ENCODE peak calls at places on chromosomes 5 and 9, in six cellular contexts. One of them, this sample, is unnamed.

GRCh38 chr9:134204991-134205578 is 40.7 kb upstream of the RNU6ATAC start:
- DNase-seq in RWPE1: no peak
- DNase-seq in colonic mucosa: no peak
- DNase-seq in lower leg skin: no peak
- DNase-seq in H9: no peak
- DNase-seq in left ventricle myocardium inferior: no peak
- DNase-seq in this sample: no peak

GRCh38 chr5:1033606-1034420 is 25.2 kb downstream of the NKD2 start:
- DNase-seq in RWPE1: no peak
- DNase-seq in H9: no peak
- DNase-seq in colonic mucosa: no peak
- DNase-seq in lower leg skin: no peak
- DNase-seq in left ventricle myocardium inferior: peak
- DNase-seq in this sample: no peak

GRCh38 chr5:36273809-36274526 is 27.7 kb downstream of the RANBP3L start:
- DNase-seq in lower leg skin: no peak
- DNase-seq in RWPE1: no peak
- DNase-seq in H9: no peak
- DNase-seq in left ventricle myocardium inferior: no peak
- DNase-seq in colonic mucosa: no peak
- DNase-seq in this sample: no peak

GRCh38 chr9:27524236-27524635 is at the start of gene IFNK:
- DNase-seq in RWPE1: no peak
- DNase-seq in lower leg skin: no peak
- DNase-seq in left ventricle myocardium inferior: no peak
- DNase-seq in colonic mucosa: no peak
- DNase-seq in H9: no peak
- DNase-seq in this sample: no peak

GRCh38 chr9:35280394-35280793 is 118.6 kb downstream of the UNC13B start:
- DNase-seq in H9: no peak
- DNase-seq in RWPE1: no peak
- DNase-seq in lower leg skin: no peak
- DNase-seq in colonic mucosa: no peak
- DNase-seq in left ventricle myocardium inferior: no peak
- DNase-seq in this sample: no peak

GRCh38 chr9:134570151-134570621 is 71.4 kb upstream of the COL5A1 start:
- DNase-seq in RWPE1: no peak
- DNase-seq in lower leg skin: no peak
- DNase-seq in colonic mucosa: no peak
- DNase-seq in H9: no peak
- DNase-seq in left ventricle myocardium inferior: peak
- DNase-seq in this sample: peak

GRCh38 chr5:39189297-39189955 is 29.9 kb downstream of the FYB1 start:
- DNase-seq in H9: no peak
- DNase-seq in colonic mucosa: no peak
- DNase-seq in lower leg skin: no peak
- DNase-seq in RWPE1: no peak
- DNase-seq in left ventricle myocardium inferior: no peak
- DNase-seq in this sample: no peak

GRCh38 chr9:91712811-91713210 is 237.2 kb downstream of the ROR2 start:
- DNase-seq in RWPE1: no peak
- DNase-seq in left ventricle myocardium inferior: no peak
- DNase-seq in colonic mucosa: no peak
- DNase-seq in H9: no peak
- DNase-seq in lower leg skin: no peak
- DNase-seq in this sample: no peak

GRCh38 chr9:93087971-93088655 is 7.9 kb upstream of the CARD19 start:
- DNase-seq in lower leg skin: no peak
- DNase-seq in colonic mucosa: peak
- DNase-seq in left ventricle myocardium inferior: no peak
- DNase-seq in H9: no peak
- DNase-seq in RWPE1: no peak
- DNase-seq in this sample: no peak

GRCh38 chr9:123445981-123446610 is 90.1 kb downstream of the CRB2 start:
- DNase-seq in colonic mucosa: no peak
- DNase-seq in left ventricle myocardium inferior: no peak
- DNase-seq in lower leg skin: no peak
- DNase-seq in H9: peak
- DNase-seq in RWPE1: peak
- DNase-seq in this sample: no peak

GRCh38 chr5:177122566-177122965 is 11.0 kb upstream of the NSD1 start:
- DNase-seq in RWPE1: no peak
- DNase-seq in left ventricle myocardium inferior: no peak
- DNase-seq in lower leg skin: no peak
- DNase-seq in H9: no peak
- DNase-seq in colonic mucosa: no peak
- DNase-seq in this sample: no peak

GRCh38 chr5:7394889-7395431 is 978 bp upstream of the ADCY2 start:
- DNase-seq in lower leg skin: no peak
- DNase-seq in H9: peak
- DNase-seq in colonic mucosa: no peak
- DNase-seq in RWPE1: no peak
- DNase-seq in left ventricle myocardium inferior: no peak
- DNase-seq in this sample: peak

GRCh38 chr9:130447193-130447816 is 2.5 kb downstream of the ASS1 start:
- DNase-seq in H9: no peak
- DNase-seq in colonic mucosa: no peak
- DNase-seq in lower leg skin: no peak
- DNase-seq in left ventricle myocardium inferior: no peak
- DNase-seq in RWPE1: no peak
- DNase-seq in this sample: no peak

GRCh38 chr9:132239518-132239917 is 77.7 kb downstream of the NTNG2 start:
- DNase-seq in lower leg skin: no peak
- DNase-seq in colonic mucosa: no peak
- DNase-seq in H9: no peak
- DNase-seq in RWPE1: no peak
- DNase-seq in left ventricle myocardium inferior: no peak
- DNase-seq in this sample: no peak

GRCh38 chr9:130175355-130175754 is 3.2 kb downstream of the NCS1 start:
- DNase-seq in H9: no peak
- DNase-seq in colonic mucosa: no peak
- DNase-seq in RWPE1: no peak
- DNase-seq in lower leg skin: no peak
- DNase-seq in left ventricle myocardium inferior: no peak
- DNase-seq in this sample: no peak

GRCh38 chr9:78400496-78400895 is 103.6 kb downstream of the PSAT1 start:
- DNase-seq in H9: no peak
- DNase-seq in lower leg skin: no peak
- DNase-seq in RWPE1: no peak
- DNase-seq in colonic mucosa: no peak
- DNase-seq in left ventricle myocardium inferior: no peak
- DNase-seq in this sample: no peak

GRCh38 chr5:66989286-66989685 is 207.3 kb downstream of the CD180 start:
- DNase-seq in left ventricle myocardium inferior: no peak
- DNase-seq in H9: no peak
- DNase-seq in colonic mucosa: no peak
- DNase-seq in lower leg skin: no peak
- DNase-seq in RWPE1: no peak
- DNase-seq in this sample: no peak

GRCh38 chr5:152634596-152634995 is 229.5 kb upstream of the NMUR2 start:
- DNase-seq in left ventricle myocardium inferior: no peak
- DNase-seq in RWPE1: no peak
- DNase-seq in H9: no peak
- DNase-seq in colonic mucosa: no peak
- DNase-seq in lower leg skin: no peak
- DNase-seq in this sample: peak

GRCh38 chr5:76870046-76870445 is 20.2 kb downstream of the S100Z start:
- DNase-seq in left ventricle myocardium inferior: no peak
- DNase-seq in RWPE1: no peak
- DNase-seq in lower leg skin: no peak
- DNase-seq in H9: no peak
- DNase-seq in colonic mucosa: no peak
- DNase-seq in this sample: no peak

GRCh38 chr5:37496902-37497445 is 117.9 kb downstream of the WDR70 start:
- DNase-seq in left ventricle myocardium inferior: no peak
- DNase-seq in lower leg skin: no peak
- DNase-seq in colonic mucosa: no peak
- DNase-seq in H9: no peak
- DNase-seq in RWPE1: no peak
- DNase-seq in this sample: no peak

GRCh38 chr5:168430303-168430702 is 56.0 kb upstream of the RARS1 start:
- DNase-seq in colonic mucosa: peak
- DNase-seq in RWPE1: no peak
- DNase-seq in lower leg skin: no peak
- DNase-seq in H9: no peak
- DNase-seq in left ventricle myocardium inferior: no peak
- DNase-seq in this sample: no peak

GRCh38 chr5:1415626-1416360 is 29.4 kb downstream of the SLC6A3 start:
- DNase-seq in colonic mucosa: no peak
- DNase-seq in H9: no peak
- DNase-seq in lower leg skin: no peak
- DNase-seq in left ventricle myocardium inferior: peak
- DNase-seq in RWPE1: no peak
- DNase-seq in this sample: no peak

GRCh38 chr5:127961006-127961763 is 122.4 kb upstream of the SLC12A2 start:
- DNase-seq in lower leg skin: no peak
- DNase-seq in colonic mucosa: no peak
- DNase-seq in left ventricle myocardium inferior: no peak
- DNase-seq in H9: no peak
- DNase-seq in RWPE1: no peak
- DNase-seq in this sample: no peak

GRCh38 chr5:84379749-84380148 is 4.9 kb downstream of the EDIL3 start:
- DNase-seq in left ventricle myocardium inferior: no peak
- DNase-seq in lower leg skin: no peak
- DNase-seq in RWPE1: no peak
- DNase-seq in H9: no peak
- DNase-seq in colonic mucosa: no peak
- DNase-seq in this sample: no peak

DNA sequence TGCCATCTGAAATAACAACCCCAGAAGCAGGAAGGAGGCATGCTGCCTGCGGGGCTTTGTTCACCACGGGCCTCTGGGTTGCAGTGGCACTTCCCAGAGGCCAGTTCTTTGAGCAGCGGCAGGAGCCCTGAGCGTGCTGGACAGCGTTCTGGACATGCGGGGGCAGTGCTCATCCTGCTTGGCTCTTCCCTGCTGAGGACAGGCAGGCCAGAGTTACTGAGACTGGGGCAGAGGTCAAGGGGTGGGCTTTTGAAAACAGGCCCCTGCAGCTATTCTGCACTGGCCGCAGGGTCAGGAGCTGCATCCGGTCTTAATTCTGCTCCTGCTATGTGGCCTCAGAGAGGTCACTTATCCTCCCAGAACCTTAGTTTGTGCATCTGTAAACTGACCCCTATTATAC is 258.6 kb downstream of the FSTL4 start:
- DNase-seq in lower leg skin: no peak
- DNase-seq in left ventricle myocardium inferior: no peak
- DNase-seq in H9: no peak
- DNase-seq in RWPE1: no peak
- DNase-seq in colonic mucosa: no peak
- DNase-seq in this sample: no peak
- TF ChIP-seq CTCF in lower leg skin: no peak
- TF ChIP-seq CTCF in left ventricle myocardium inferior: no peak
- TF ChIP-seq CTCF in H9: no peak
- TF ChIP-seq CTCF in RWPE1: no peak
- TF ChIP-seq CTCF in colonic mucosa: no peak
- TF ChIP-seq CTCF in this sample: no peak

DNA sequence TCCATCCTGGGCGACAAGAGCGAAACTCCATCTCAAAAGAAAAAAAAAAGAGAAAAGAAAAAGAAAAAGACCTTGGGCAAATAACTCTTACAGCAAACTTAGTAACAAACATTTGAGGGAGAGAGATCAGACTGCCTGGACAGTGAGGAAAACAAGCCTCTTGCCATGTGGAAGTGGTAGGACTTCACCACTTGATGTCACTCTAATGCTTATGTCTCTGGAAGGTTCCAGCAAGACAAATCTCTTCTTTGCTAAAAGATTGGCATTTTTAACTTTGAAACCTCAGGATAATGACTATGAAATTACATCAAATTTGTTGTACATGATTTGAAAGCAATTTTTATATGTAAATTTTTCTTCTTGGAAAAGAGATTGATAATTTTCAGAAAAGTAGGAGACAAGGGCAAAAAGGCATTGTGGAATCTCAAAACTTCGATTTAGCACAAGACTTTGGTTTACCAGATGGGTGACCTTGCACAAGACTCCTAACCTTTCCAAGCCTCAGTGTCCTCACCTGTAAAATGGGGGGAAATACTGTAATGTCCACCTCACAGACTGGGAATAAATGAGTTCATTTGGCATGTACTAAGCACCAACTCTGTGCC is 5.4 kb downstream of the ACTL7B start:
- DNase-seq in RWPE1: peak
- DNase-seq in H9: no peak
- DNase-seq in left ventricle myocardium inferior: no peak
- DNase-seq in colonic mucosa: no peak
- DNase-seq in lower leg skin: no peak
- DNase-seq in this sample: no peak
- TF ChIP-seq CTCF in RWPE1: peak
- TF ChIP-seq CTCF in H9: peak
- TF ChIP-seq CTCF in left ventricle myocardium inferior: peak
- TF ChIP-seq CTCF in colonic mucosa: no peak
- TF ChIP-seq CTCF in lower leg skin: no peak
- TF ChIP-seq CTCF in this sample: no peak

GRCh38 chr9:7186175-7186574 is 428.4 kb downstream of the KDM4C start:
- DNase-seq in left ventricle myocardium inferior: no peak
- DNase-seq in RWPE1: no peak
- DNase-seq in H9: peak
- DNase-seq in lower leg skin: no peak
- DNase-seq in colonic mucosa: peak
- DNase-seq in this sample: no peak
- TF ChIP-seq CTCF in left ventricle myocardium inferior: peak
- TF ChIP-seq CTCF in RWPE1: peak
- TF ChIP-seq CTCF in H9: peak
- TF ChIP-seq CTCF in lower leg skin: no peak
- TF ChIP-seq CTCF in colonic mucosa: peak
- TF ChIP-seq CTCF in this sample: peak

GRCh38 chr5:92887254-92887653 is 693.8 kb downstream of the NR2F1-AS1 start:
- DNase-seq in colonic mucosa: no peak
- DNase-seq in left ventricle myocardium inferior: no peak
- DNase-seq in H9: no peak
- DNase-seq in lower leg skin: no peak
- DNase-seq in RWPE1: no peak
- DNase-seq in this sample: no peak

GRCh38 chr5:92889140-92889539 is 691.9 kb downstream of the NR2F1-AS1 start:
- DNase-seq in lower leg skin: no peak
- DNase-seq in colonic mucosa: no peak
- DNase-seq in RWPE1: no peak
- DNase-seq in H9: no peak
- DNase-seq in left ventricle myocardium inferior: no peak
- DNase-seq in this sample: no peak

GRCh38 chr5:92885950-92886349 is 695.1 kb downstream of the NR2F1-AS1 start:
- DNase-seq in left ventricle myocardium inferior: no peak
- DNase-seq in colonic mucosa: no peak
- DNase-seq in lower leg skin: no peak
- DNase-seq in H9: peak
- DNase-seq in RWPE1: no peak
- DNase-seq in this sample: peak

GRCh38 chr5:92886751-92887150 is 694.3 kb downstream of the NR2F1-AS1 start:
- DNase-seq in left ventricle myocardium inferior: no peak
- DNase-seq in colonic mucosa: no peak
- DNase-seq in lower leg skin: no peak
- DNase-seq in RWPE1: no peak
- DNase-seq in H9: no peak
- DNase-seq in this sample: no peak

DNA sequence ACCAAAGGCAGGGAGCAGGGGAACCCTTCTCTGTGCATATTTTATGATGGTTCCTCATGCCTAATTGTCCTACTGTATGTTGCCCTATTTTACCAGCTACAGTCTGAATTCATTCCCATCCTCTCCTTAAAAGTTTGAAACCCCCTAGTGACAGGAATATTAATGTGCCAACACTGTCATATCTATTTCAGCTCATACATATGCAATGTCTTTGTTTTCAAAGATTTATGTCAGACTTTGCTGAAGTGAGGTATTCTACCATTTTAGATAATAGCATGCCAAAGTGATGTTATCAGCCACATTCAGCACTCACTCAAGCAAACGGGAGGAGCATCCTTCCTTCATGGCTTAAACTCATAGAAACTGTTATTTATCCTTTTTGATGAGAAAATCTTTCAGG is 696.6 kb downstream of the NR2F1-AS1 start:
- DNase-seq in H9: no peak
- DNase-seq in RWPE1: no peak
- DNase-seq in lower leg skin: no peak
- DNase-seq in colonic mucosa: no peak
- DNase-seq in left ventricle myocardium inferior: no peak
- DNase-seq in this sample: no peak
- TF ChIP-seq CTCF in H9: no peak
- TF ChIP-seq CTCF in RWPE1: no peak
- TF ChIP-seq CTCF in lower leg skin: no peak
- TF ChIP-seq CTCF in colonic mucosa: no peak
- TF ChIP-seq CTCF in left ventricle myocardium inferior: no peak
- TF ChIP-seq CTCF in this sample: no peak